ENCODE peak calls at places on chromosome 20, in five cellular contexts. One of them, this sample, is unnamed.

GRCh38 chr20:32667030-32667429 is 6.7 kb downstream of the C20orf203 start:
- DNase-seq in tibial nerve: no peak
- DNase-seq in A673: no peak
- DNase-seq in MM.1S: no peak
- DNase-seq in uterus: no peak
- DNase-seq in this sample: no peak

GRCh38 chr20:22288957-22289356 is 295.4 kb downstream of the FOXA2 start:
- DNase-seq in uterus: no peak
- DNase-seq in MM.1S: no peak
- DNase-seq in A673: no peak
- DNase-seq in tibial nerve: no peak
- DNase-seq in this sample: no peak

GRCh38 chr20:31712564-31713311 is 9.9 kb downstream of the BCL2L1 start:
- DNase-seq in A673: peak; percentile 74
- DNase-seq in uterus: peak; percentile 88
- DNase-seq in tibial nerve: peak; percentile 94
- DNase-seq in MM.1S: no peak
- DNase-seq in this sample: peak; percentile 83

GRCh38 chr20:29497261-29497671 is 1760.2 kb upstream of the DEFB115 start:
- DNase-seq in MM.1S: peak; percentile 91
- DNase-seq in uterus: no peak
- DNase-seq in tibial nerve: peak; percentile 52
- DNase-seq in A673: peak; percentile 67
- DNase-seq in this sample: no peak

GRCh38 chr20:61724376-61724775 is 341.3 kb downstream of the TAF4 start:
- DNase-seq in A673: no peak
- DNase-seq in tibial nerve: no peak
- DNase-seq in uterus: no peak
- DNase-seq in MM.1S: no peak
- DNase-seq in this sample: no peak

GRCh38 chr20:45306431-45306982 is at the start of gene RBPJL:
- DNase-seq in MM.1S: no peak
- DNase-seq in A673: no peak
- DNase-seq in uterus: no peak
- DNase-seq in tibial nerve: no peak
- DNase-seq in this sample: no peak

GRCh38 chr20:21615617-21616080 is 89.8 kb upstream of the PAX1 start:
- DNase-seq in uterus: no peak
- DNase-seq in A673: peak; percentile 87
- DNase-seq in tibial nerve: peak; percentile 59
- DNase-seq in MM.1S: peak; percentile 69
- DNase-seq in this sample: peak; percentile 71

GRCh38 chr20:54543369-54543768 is 68.0 kb downstream of the DOK5 start:
- DNase-seq in MM.1S: no peak
- DNase-seq in A673: no peak
- DNase-seq in tibial nerve: no peak
- DNase-seq in uterus: no peak
- DNase-seq in this sample: no peak

GRCh38 chr20:17680128-17680835 is 1.8 kb downstream of the RRBP1 start:
- DNase-seq in tibial nerve: peak; percentile 69
- DNase-seq in uterus: peak; percentile 63
- DNase-seq in A673: peak; percentile 37
- DNase-seq in MM.1S: no peak
- DNase-seq in this sample: no peak

GRCh38 chr20:6909608-6910007 is 142.1 kb downstream of the BMP2 start:
- DNase-seq in uterus: no peak
- DNase-seq in A673: no peak
- DNase-seq in tibial nerve: no peak
- DNase-seq in MM.1S: peak; percentile 31
- DNase-seq in this sample: no peak

GRCh38 chr20:25176184-25176583 is 19.3 kb upstream of the ENTPD6 start:
- DNase-seq in MM.1S: no peak
- DNase-seq in uterus: no peak
- DNase-seq in A673: no peak
- DNase-seq in tibial nerve: no peak
- DNase-seq in this sample: no peak

GRCh38 chr20:61045091-61045490 is 207.0 kb upstream of the CDH4 start:
- DNase-seq in uterus: no peak
- DNase-seq in A673: no peak
- DNase-seq in MM.1S: no peak
- DNase-seq in tibial nerve: no peak
- DNase-seq in this sample: no peak

GRCh38 chr20:59985864-59986263 is 27.6 kb downstream of the CDH26 start:
- DNase-seq in tibial nerve: no peak
- DNase-seq in uterus: no peak
- DNase-seq in A673: peak; percentile 15
- DNase-seq in MM.1S: no peak
- DNase-seq in this sample: no peak

GRCh38 chr20:12153616-12154015 is 235.9 kb downstream of the BTBD3 start:
- DNase-seq in tibial nerve: no peak
- DNase-seq in uterus: no peak
- DNase-seq in MM.1S: no peak
- DNase-seq in A673: no peak
- DNase-seq in this sample: no peak

GRCh38 chr20:47118641-47119040 is 224.0 kb downstream of the EYA2 start:
- DNase-seq in tibial nerve: no peak
- DNase-seq in MM.1S: no peak
- DNase-seq in A673: peak; percentile 15
- DNase-seq in uterus: no peak
- DNase-seq in this sample: no peak

GRCh38 chr20:36585410-36586125 is 12.2 kb downstream of the TGIF2 start:
- DNase-seq in MM.1S: no peak
- DNase-seq in A673: peak; percentile 97
- DNase-seq in uterus: no peak
- DNase-seq in tibial nerve: no peak
- DNase-seq in this sample: no peak

GRCh38 chr20:25215521-25215920 is 20.0 kb downstream of the ENTPD6 start:
- DNase-seq in MM.1S: no peak
- DNase-seq in A673: no peak
- DNase-seq in tibial nerve: no peak
- DNase-seq in uterus: peak; percentile 4
- DNase-seq in this sample: no peak

GRCh38 chr20:4151991-4152695 is 136.8 kb upstream of the RNF24 start:
- DNase-seq in A673: no peak
- DNase-seq in tibial nerve: no peak
- DNase-seq in MM.1S: no peak
- DNase-seq in uterus: no peak
- DNase-seq in this sample: peak; percentile 25

GRCh38 chr20:1242530-1242929 is 16.7 kb downstream of the RAD21L1 start:
- DNase-seq in MM.1S: no peak
- DNase-seq in A673: no peak
- DNase-seq in tibial nerve: no peak
- DNase-seq in uterus: no peak
- DNase-seq in this sample: no peak

GRCh38 chr20:48416002-48416401 is 411.8 kb downstream of the PREX1 start:
- DNase-seq in MM.1S: no peak
- DNase-seq in A673: no peak
- DNase-seq in uterus: no peak
- DNase-seq in tibial nerve: no peak
- DNase-seq in this sample: no peak

GRCh38 chr20:3071610-3072529 is at the start of gene OXT:
- DNase-seq in tibial nerve: no peak
- DNase-seq in uterus: no peak
- DNase-seq in MM.1S: no peak
- DNase-seq in A673: no peak
- DNase-seq in this sample: no peak

GRCh38 chr20:48339147-48339985 is 488.4 kb downstream of the PREX1 start:
- DNase-seq in A673: no peak
- DNase-seq in tibial nerve: peak; percentile 12
- DNase-seq in MM.1S: no peak
- DNase-seq in uterus: peak; percentile 70
- DNase-seq in this sample: no peak

GRCh38 chr20:1491281-1491840 is at the start of gene SIRPB2:
- DNase-seq in MM.1S: no peak
- DNase-seq in tibial nerve: peak; percentile 33
- DNase-seq in uterus: peak; percentile 42
- DNase-seq in A673: peak; percentile 41
- DNase-seq in this sample: no peak

GRCh38 chr20:47546184-47547033 is 44.7 kb downstream of the NCOA3 start:
- DNase-seq in uterus: no peak
- DNase-seq in tibial nerve: no peak
- DNase-seq in MM.1S: no peak
- DNase-seq in A673: no peak
- DNase-seq in this sample: no peak

GRCh38 chr20:57386762-57387161 is 4.4 kb upstream of the RBM38 start:
- DNase-seq in tibial nerve: no peak
- DNase-seq in MM.1S: no peak
- DNase-seq in A673: no peak
- DNase-seq in uterus: no peak
- DNase-seq in this sample: no peak

GRCh38 chr20:36859282-36859555 is 16.7 kb upstream of the TLDC2 start:
- DNase-seq in MM.1S: no peak
- DNase-seq in uterus: no peak
- DNase-seq in tibial nerve: no peak
- DNase-seq in A673: no peak
- DNase-seq in this sample: no peak

GRCh38 chr20:9617940-9618339 is 103.5 kb downstream of the LAMP5 start:
- DNase-seq in tibial nerve: no peak
- DNase-seq in A673: peak; percentile 55
- DNase-seq in uterus: no peak
- DNase-seq in MM.1S: peak; percentile 77
- DNase-seq in this sample: no peak

GRCh38 chr20:63617876-63618265 is 9.0 kb downstream of the GMEB2 start:
- DNase-seq in A673: no peak
- DNase-seq in tibial nerve: no peak
- DNase-seq in uterus: no peak
- DNase-seq in MM.1S: no peak
- DNase-seq in this sample: no peak

GRCh38 chr20:63619086-63619485 is 7.8 kb downstream of the GMEB2 start:
- DNase-seq in A673: no peak
- DNase-seq in MM.1S: no peak
- DNase-seq in tibial nerve: no peak
- DNase-seq in uterus: no peak
- DNase-seq in this sample: no peak

GRCh38 chr20:63618291-63618980 is 8.5 kb downstream of the GMEB2 start:
- DNase-seq in uterus: no peak
- DNase-seq in A673: no peak
- DNase-seq in MM.1S: no peak
- DNase-seq in tibial nerve: no peak
- DNase-seq in this sample: no peak

GRCh38 chr20:63620991-63621390 is 5.9 kb downstream of the GMEB2 start:
- DNase-seq in uterus: no peak
- DNase-seq in A673: no peak
- DNase-seq in MM.1S: no peak
- DNase-seq in tibial nerve: no peak
- DNase-seq in this sample: no peak

GRCh38 chr20:63619505-63619904 is 7.4 kb downstream of the GMEB2 start:
- DNase-seq in MM.1S: no peak
- DNase-seq in uterus: no peak
- DNase-seq in A673: no peak
- DNase-seq in tibial nerve: no peak
- DNase-seq in this sample: no peak
- H3K4me1 ChIP-seq in MM.1S: no peaks in the 10 kb centered on the region
- H3K4me1 ChIP-seq in uterus: no peaks in the 10 kb centered on the region
- H3K4me1 ChIP-seq in A673: no peaks in the 10 kb centered on the region
- H3K4me1 ChIP-seq in tibial nerve: peaks cover 20% of the 10 kb centered on the region
- H3K4me1 ChIP-seq in this sample: no peaks in the 10 kb centered on the region

GRCh38 chr20:38157635-38158495 is 7.2 kb downstream of the TGM2 start:
- DNase-seq in tibial nerve: no peak
- DNase-seq in MM.1S: no peak
- DNase-seq in uterus: no peak
- DNase-seq in A673: no peak
- DNase-seq in this sample: no peak

GRCh38 chr20:38156280-38156679 is 8.8 kb downstream of the TGM2 start:
- DNase-seq in uterus: no peak
- DNase-seq in A673: no peak
- DNase-seq in MM.1S: no peak
- DNase-seq in tibial nerve: no peak
- DNase-seq in this sample: no peak

GRCh38 chr20:38158701-38159325 is 6.3 kb downstream of the TGM2 start:
- DNase-seq in MM.1S: no peak
- DNase-seq in A673: no peak
- DNase-seq in uterus: no peak
- DNase-seq in tibial nerve: no peak
- DNase-seq in this sample: no peak

GRCh38 chr20:38155811-38156210 is 9.3 kb downstream of the TGM2 start:
- DNase-seq in uterus: no peak
- DNase-seq in A673: no peak
- DNase-seq in MM.1S: no peak
- DNase-seq in tibial nerve: no peak
- DNase-seq in this sample: no peak

GRCh38 chr20:38156888-38157634 is 8.0 kb downstream of the TGM2 start:
- DNase-seq in uterus: peak; percentile 87
- DNase-seq in A673: no peak
- DNase-seq in tibial nerve: no peak
- DNase-seq in MM.1S: no peak
- DNase-seq in this sample: no peak
- H3K4me1 ChIP-seq in uterus: peaks cover 1% of the 10 kb centered on the region
- H3K4me1 ChIP-seq in A673: no peaks in the 10 kb centered on the region
- H3K4me1 ChIP-seq in tibial nerve: peaks cover 18% of the 10 kb centered on the region
- H3K4me1 ChIP-seq in MM.1S: no peaks in the 10 kb centered on the region
- H3K4me1 ChIP-seq in this sample: no peaks in the 10 kb centered on the region

DNA sequence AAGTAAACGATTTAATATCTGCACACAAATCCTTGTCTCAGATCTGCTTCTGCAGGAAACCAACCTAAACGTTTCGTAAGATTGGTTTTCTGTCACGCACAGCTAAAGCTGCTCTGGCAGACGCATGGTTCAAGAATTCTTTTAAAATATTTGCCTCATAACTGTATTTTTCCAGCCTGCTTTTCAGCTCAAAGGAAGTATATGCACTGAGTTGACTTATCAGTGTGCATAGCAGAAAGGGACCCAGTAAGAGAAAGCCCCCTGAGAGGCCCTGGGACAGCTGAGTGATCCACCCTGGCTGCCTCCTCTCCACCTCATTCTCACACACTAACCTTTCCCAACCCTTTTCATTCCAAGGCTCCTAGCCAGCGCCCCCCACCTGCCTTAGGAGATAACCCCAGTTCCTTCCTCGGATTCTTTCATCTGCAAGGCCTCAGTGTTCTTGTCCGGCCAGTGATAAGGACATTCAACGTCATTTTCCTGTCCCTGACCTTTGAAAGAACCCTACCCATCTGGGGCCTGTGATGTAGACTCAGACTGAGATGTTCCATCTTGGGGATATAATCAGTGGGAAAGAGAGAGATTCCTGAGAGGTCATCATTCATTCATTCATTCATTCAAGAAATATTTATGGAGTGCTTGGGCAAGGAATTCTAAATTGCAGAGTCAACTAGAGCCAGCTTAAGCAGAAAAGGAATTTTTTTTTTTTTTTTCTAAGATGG is 22.4 kb upstream of the SLC9A8 start:
- DNase-seq in A673: no peak
- DNase-seq in MM.1S: no peak
- DNase-seq in tibial nerve: no peak
- DNase-seq in uterus: peak; percentile 52
- DNase-seq in this sample: no peak
- H3K4me1 ChIP-seq in A673: no peaks in the 10 kb centered on the region
- H3K4me1 ChIP-seq in MM.1S: peaks cover 13% of the 10 kb centered on the region
- H3K4me1 ChIP-seq in tibial nerve: no peaks in the 10 kb centered on the region
- H3K4me1 ChIP-seq in uterus: no peaks in the 10 kb centered on the region
- H3K4me1 ChIP-seq in this sample: no peaks in the 10 kb centered on the region

DNA sequence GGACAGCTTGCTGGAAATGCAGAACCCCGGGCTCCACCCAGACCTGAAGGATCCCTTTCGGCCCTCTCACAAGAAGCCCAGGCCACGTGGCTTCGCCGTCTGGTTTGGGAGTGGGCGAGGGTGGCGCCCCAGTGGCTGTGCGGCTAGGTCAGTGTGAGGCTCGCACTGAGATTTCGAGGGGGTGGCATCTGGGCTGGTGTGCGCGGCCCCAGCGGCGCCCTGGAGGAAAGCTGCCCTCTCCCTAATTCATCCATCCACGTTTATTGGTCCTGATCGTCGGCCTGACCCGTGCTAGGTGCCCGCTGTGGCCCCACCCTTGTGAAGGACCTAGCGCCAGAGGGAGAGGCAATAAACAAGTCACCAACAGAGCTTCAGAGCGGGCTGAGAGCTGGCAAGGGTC is 48.9 kb downstream of the APCDD1L start:
- DNase-seq in tibial nerve: no peak
- DNase-seq in uterus: no peak
- DNase-seq in A673: no peak
- DNase-seq in MM.1S: no peak
- DNase-seq in this sample: no peak
- H3K4me1 ChIP-seq in tibial nerve: no peaks in the 10 kb centered on the region
- H3K4me1 ChIP-seq in uterus: no peaks in the 10 kb centered on the region
- H3K4me1 ChIP-seq in A673: no peaks in the 10 kb centered on the region
- H3K4me1 ChIP-seq in MM.1S: no peaks in the 10 kb centered on the region
- H3K4me1 ChIP-seq in this sample: no peaks in the 10 kb centered on the region

This sample was measured in breast epithelium.